ENCODE peak calls at places on chromosome 4, in five cellular contexts. X, Y, J, L and V are unnamed samples.

GRCh38 chr4:134695433-134695832 is 493.8 kb upstream of the PABPC4L start:
- DNase-seq in J (no peak), X (no peak), Y (no peak), L (no peak), V (no peak)

GRCh38 chr4:188660796-188661195 is 521.6 kb downstream of the TRIML1 start:
- DNase-seq in L (no peak), X (no peak), Y (peak), J (no peak), V (no peak)

GRCh38 chr4:125432078-125432477 is 117.3 kb downstream of the FAT4 start:
- DNase-seq in J (no peak), L (peak), X (no peak), Y (peak), V (peak)

GRCh38 chr4:185115827-185116232 is 27.2 kb upstream of the SLC25A4 start:
- DNase-seq in Y (no peak), J (no peak), L (no peak), X (peak), V (peak)

GRCh38 chr4:174522183-174523002 is at the start of gene HPGD:
- DNase-seq in L (no peak), X (no peak), Y (no peak), J (no peak), V (peak)

GRCh38 chr4:125254111-125254510 is 60.6 kb upstream of the FAT4 start:
- DNase-seq in J (no peak), L (no peak), X (no peak), Y (no peak), V (no peak)

GRCh38 chr4:101762544-101762943 is 28.0 kb upstream of the BANK1 start:
- DNase-seq in X (no peak), Y (no peak), L (no peak), J (no peak), V (no peak)

GRCh38 chr4:105666693-105667092 is 41.8 kb downstream of the INTS12 start:
- DNase-seq in J (no peak), L (no peak), X (peak), Y (peak), V (peak)

GRCh38 chr4:54802336-54802735 is 144.6 kb downstream of the KIT start:
- DNase-seq in J (no peak), Y (no peak), X (no peak), L (no peak), V (no peak)

GRCh38 chr4:2416564-2417195 is 1.8 kb downstream of the ZFYVE28 start:
- DNase-seq in L (no peak), X (no peak), Y (no peak), J (no peak), V (peak)

GRCh38 chr4:155079866-155080265 is 128.6 kb upstream of the NPY2R start:
- DNase-seq in Y (no peak), L (no peak), X (peak), J (no peak), V (no peak)

GRCh38 chr4:99723555-99724450 is 66.2 kb upstream of the C4orf54 start:
- DNase-seq in L (peak), J (no peak), X (peak), Y (peak), V (peak)

GRCh38 chr4:132866616-132867015 is 282.5 kb upstream of the PCDH10 start:
- DNase-seq in J (no peak), L (no peak), X (no peak), Y (peak), V (no peak)

GRCh38 chr4:76430519-76431388 is 4.3 kb upstream of the SHROOM3 start:
- DNase-seq in J (no peak), X (peak), L (peak), Y (peak), V (peak)

GRCh38 chr4:189046642-189047041 is 894.0 kb upstream of the FRG1 start:
- DNase-seq in L (no peak), J (no peak), X (peak), Y (no peak), V (no peak)

GRCh38 chr4:2244947-2245786 is 3.2 kb upstream of the HAUS3 start:
- DNase-seq in Y (no peak), J (no peak), L (no peak), X (no peak), V (no peak)

GRCh38 chr4:26058537-26058936 is 144.5 kb downstream of the SMIM20 start:
- DNase-seq in X (peak), L (no peak), Y (no peak), J (no peak), V (no peak)

GRCh38 chr4:29539226-29539625 is 1180.9 kb upstream of the PCDH7 start:
- DNase-seq in Y (no peak), J (no peak), X (peak), L (no peak), V (no peak)

GRCh38 chr4:176286728-176287127 is 17.7 kb upstream of the ASB5 start:
- DNase-seq in J (no peak), Y (peak), L (no peak), X (no peak), V (no peak)

GRCh38 chr4:166128452-166128851 is 255.4 kb downstream of the TLL1 start:
- DNase-seq in X (peak), J (no peak), Y (no peak), L (no peak), V (no peak)

GRCh38 chr4:40289366-40290188 is 45.6 kb upstream of the CHRNA9 start:
- DNase-seq in L (no peak), X (peak), J (no peak), Y (no peak), V (no peak)

GRCh38 chr4:156969136-156969535 is 2.5 kb downstream of the PDGFC start:
- DNase-seq in L (no peak), J (no peak), Y (no peak), X (no peak), V (no peak)

GRCh38 chr4:185723619-185724150 is 88.3 kb downstream of the SORBS2 start:
- DNase-seq in Y (no peak), J (no peak), L (no peak), X (no peak), V (no peak)

GRCh38 chr4:122341906-122342305 is 36.9 kb upstream of the ADAD1 start:
- DNase-seq in Y (no peak), X (peak), L (no peak), J (no peak), V (no peak)

GRCh38 chr4:26204911-26205368 is 115.9 kb upstream of the RBPJ start:
- DNase-seq in X (no peak), L (no peak), Y (no peak), J (no peak), V (no peak)

GRCh38 chr4:20878806-20879205 is 178.5 kb downstream of the PACRGL start:
- DNase-seq in J (no peak), X (no peak), L (no peak), Y (no peak), V (peak)

GRCh38 chr4:185346975-185347601 is 48.6 kb downstream of the LRP2BP start:
- DNase-seq in L (no peak), Y (no peak), J (no peak), X (no peak), V (no peak)

GRCh38 chr4:174365018-174365587 is 81.4 kb downstream of the CEP44 start:
- DNase-seq in J (no peak), L (peak), Y (peak), X (peak), V (peak)